ENCODE peak calls at places on chromosomes 6 and 20, in four cellular contexts. D, V, S and J are unnamed samples.

GRCh38 chr6:89242574-89243330 is 25.6 kb upstream of the GABRR1 start:
- DNase-seq in D (peak), V (peak), S (no peak), J (no peak)

GRCh38 chr6:137697267-137697938 is 169.7 kb upstream of the TNFAIP3 start:
- DNase-seq in D (no peak), V (peak), S (no peak), J (no peak)

GRCh38 chr6:1388081-1388926 is 1.1 kb upstream of the FOXF2 start:
- DNase-seq in D (no peak), V (peak), S (no peak), J (no peak)

GRCh38 chr6:147441751-147442150 is 66.7 kb upstream of the SAMD5 start:
- DNase-seq in D (no peak), V (no peak), S (no peak), J (no peak)

GRCh38 chr20:33848391-33848790 is 37.2 kb downstream of the CHMP4B start:
- DNase-seq in D (no peak), V (no peak), S (no peak), J (no peak)

GRCh38 chr6:27279513-27280063 is 32.1 kb downstream of the PRSS16 start:
- DNase-seq in D (no peak), V (peak), S (no peak), J (no peak)

GRCh38 chr6:152471459-152472070 is 165.6 kb downstream of the SYNE1 start:
- DNase-seq in D (no peak), V (no peak), S (no peak), J (no peak)

GRCh38 chr6:121600389-121601233 is 165.2 kb downstream of the GJA1 start:
- DNase-seq in D (no peak), V (no peak), S (no peak), J (no peak)

GRCh38 chr20:48625136-48625900 is 202.5 kb downstream of the PREX1 start:
- DNase-seq in D (no peak), V (no peak), S (no peak), J (no peak)

GRCh38 chr6:142301421-142302391 is at the start of gene ADGRG6:
- DNase-seq in D (peak), V (peak), S (no peak), J (no peak)

GRCh38 chr6:53496100-53496499 is 48.8 kb downstream of the GCLC start:
- DNase-seq in D (no peak), V (no peak), S (no peak), J (no peak)

GRCh38 chr6:69632932-69633331 is 163.9 kb downstream of the LMBRD1 start:
- DNase-seq in D (no peak), V (no peak), S (no peak), J (no peak)

GRCh38 chr6:152748843-152749242 is 1.8 kb upstream of the VIP start:
- DNase-seq in D (no peak), V (no peak), S (no peak), J (no peak)

GRCh38 chr6:16841241-16841640 is 80.0 kb upstream of the ATXN1 start:
- DNase-seq in D (no peak), V (no peak), S (no peak), J (no peak)

GRCh38 chr20:62921119-62921687 is 5.1 kb downstream of the DIDO1 start:
- DNase-seq in D (peak), V (peak), S (no peak), J (no peak)

GRCh38 chr6:168061269-168062210 is 17.5 kb downstream of the FRMD1 start:
- DNase-seq in D (no peak), V (no peak), S (no peak), J (no peak)

GRCh38 chr6:37319156-37319555 is 34.6 kb upstream of the RNF8 start:
- DNase-seq in D (no peak), V (no peak), S (no peak), J (no peak)

GRCh38 chr20:15700147-15700765 is 873.0 kb downstream of the KIF16B start:
- DNase-seq in D (no peak), V (no peak), S (no peak), J (no peak)

GRCh38 chr6:31834704-31835375 is 7.3 kb downstream of the HSPA1B start:
- DNase-seq in D (peak), V (peak), S (peak), J (no peak)

GRCh38 chr6:43287717-43288679 is 10.1 kb upstream of the SLC22A7 start:
- DNase-seq in D (no peak), V (no peak), S (no peak), J (no peak)

GRCh38 chr6:82951389-82951788 is 114.3 kb downstream of the UBE3D start:
- DNase-seq in D (no peak), V (no peak), S (no peak), J (no peak)

GRCh38 chr6:157323114-157323923 is at the start of gene TMEM242:
- DNase-seq in D (peak), V (peak), S (peak), J (peak)

GRCh38 chr6:137489410-137490371 is 4.5 kb downstream of the OLIG3 start:
- DNase-seq in D (no peak), V (peak), S (no peak), J (no peak)

GRCh38 chr6:157655139-157655538 is 167.9 kb upstream of the SNX9 start:
- DNase-seq in D (no peak), V (no peak), S (no peak), J (no peak)

GRCh38 chr6:17173071-17173470 is 71.2 kb downstream of the STMND1 start:
- DNase-seq in D (no peak), V (no peak), S (no peak), J (no peak)

GRCh38 chr6:113857565-113858066 is 471 bp downstream of the MARCKS start:
- DNase-seq in D (peak), V (peak), S (no peak), J (no peak)

GRCh38 chr20:63167026-63167917 is 48.7 kb downstream of the YTHDF1 start:
- DNase-seq in D (peak), V (no peak), S (no peak), J (no peak)

GRCh38 chr6:34178361-34179105 is 32.6 kb upstream of the GRM4 start:
- DNase-seq in D (no peak), V (no peak), S (no peak), J (no peak)

GRCh38 chr20:9408422-9409300 is 105.7 kb upstream of the LAMP5 start:
- DNase-seq in D (no peak), V (no peak), S (no peak), J (no peak)

GRCh38 chr6:170524188-170524535 is 28.9 kb downstream of the PSMB1 start:
- DNase-seq in D (no peak), V (no peak), S (no peak), J (no peak)

GRCh38 chr6:167129588-167129987 is 6.7 kb downstream of the CCR6 start:
- DNase-seq in D (no peak), V (no peak), S (no peak), J (no peak)

GRCh38 chr6:5163233-5163632 is 78.1 kb downstream of the PPP1R3G start:
- DNase-seq in D (no peak), V (no peak), S (no peak), J (no peak)

GRCh38 chr6:112153926-112154621 is 66.7 kb downstream of the FAM229B start:
- DNase-seq in D (no peak), V (no peak), S (no peak), J (no peak)

GRCh38 chr6:107713214-107713962 is 110.7 kb downstream of the SCML4 start:
- DNase-seq in D (no peak), V (no peak), S (no peak), J (no peak)

GRCh38 chr20:57361517-57361916 is 10.5 kb downstream of the RAE1 start:
- DNase-seq in D (no peak), V (no peak), S (no peak), J (no peak)

DNA sequence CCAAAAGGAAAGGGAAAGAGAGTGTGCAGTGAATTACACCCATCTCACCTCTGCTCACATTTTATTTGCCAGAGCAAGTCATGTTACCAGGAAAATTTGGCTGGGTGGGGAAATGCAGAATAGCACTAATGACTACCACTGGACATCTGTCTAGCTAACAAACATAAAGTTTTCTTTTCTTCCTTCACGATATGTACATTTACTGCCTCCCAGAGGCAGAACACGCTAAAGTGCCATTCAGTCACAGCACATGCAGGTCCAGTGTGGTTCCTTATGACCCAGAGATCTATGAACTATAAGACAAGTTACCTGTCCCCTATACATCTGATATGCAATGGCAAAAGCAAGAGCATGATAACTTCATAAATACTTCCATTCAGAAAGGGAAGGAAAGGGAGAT is 194.1 kb downstream of the OGFRL1 start:
- DNase-seq in D (no peak), V (no peak), S (no peak), J (no peak)
- TF ChIP-seq CTCF in D (no peak), V (no peak), S (no peak), J (no peak)

GRCh38 chr20:20664795-20665194 is 47.6 kb downstream of the RALGAPA2 start:
- DNase-seq in D (peak), V (peak), S (no peak), J (peak)
- TF ChIP-seq CTCF in D (peak), V (peak), S (peak), J (peak)

DNA sequence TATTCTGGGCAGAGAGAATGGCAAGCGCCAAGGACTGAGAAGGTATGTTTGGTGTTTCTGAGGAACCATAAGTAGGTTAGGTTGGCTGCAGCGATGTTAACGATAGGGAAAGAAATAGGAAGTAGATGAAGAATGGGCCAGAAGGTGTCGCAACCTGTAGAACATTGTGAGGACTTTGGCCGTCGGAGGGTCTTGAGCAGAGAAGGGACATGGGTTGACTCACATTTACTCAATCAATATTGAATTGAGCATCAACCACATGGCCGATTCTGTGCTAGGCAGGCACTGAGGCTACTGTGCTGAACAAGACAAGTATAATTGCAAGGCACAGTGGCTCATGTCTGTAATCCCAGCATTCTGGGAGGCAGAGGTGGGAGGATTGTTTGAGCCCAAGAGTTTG is 26.8 kb upstream of the RPN2 start:
- DNase-seq in D (no peak), V (no peak), S (no peak), J (no peak)
- TF ChIP-seq CTCF in D (no peak), V (no peak), S (no peak), J (no peak)

DNA sequence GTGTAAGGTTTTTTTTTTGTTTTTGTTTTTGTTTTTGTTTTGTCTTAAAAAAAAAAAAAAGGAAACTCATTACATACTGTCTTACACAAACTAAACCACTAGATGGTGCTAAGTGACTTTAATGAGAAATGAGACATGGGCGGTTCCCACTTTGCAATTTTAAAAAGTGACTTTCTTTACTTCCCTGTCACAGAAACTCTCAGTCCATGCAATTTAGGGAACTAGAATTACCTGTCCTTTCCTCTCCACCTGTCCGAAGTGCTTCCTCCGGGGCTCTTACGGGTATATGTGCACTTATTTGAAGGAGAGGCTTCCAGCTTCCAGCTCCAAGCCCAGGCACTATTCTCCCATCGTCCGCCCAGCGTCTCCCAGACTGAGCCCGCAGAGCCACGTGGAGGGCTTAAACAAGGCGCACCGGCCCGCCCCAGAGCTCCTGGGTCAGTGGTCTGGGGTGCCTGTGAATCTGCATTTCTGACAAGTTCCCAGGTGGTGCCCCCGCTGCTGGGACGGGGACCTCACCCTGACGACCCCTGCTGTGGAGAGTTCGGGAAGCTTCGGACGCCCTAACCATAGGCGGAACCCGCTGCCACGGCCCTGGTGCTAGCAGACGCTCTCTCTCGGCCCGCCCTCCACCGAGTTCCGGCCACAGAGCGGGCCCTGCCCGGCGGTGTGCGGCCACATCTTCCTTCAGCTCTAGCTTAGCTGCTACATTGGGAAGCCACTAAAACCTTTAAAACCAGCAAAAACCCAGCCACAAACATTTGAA is 26.1 kb downstream of the BFSP1 start:
- DNase-seq in D (peak), V (peak), S (no peak), J (peak)
- TF ChIP-seq CTCF in D (peak), V (peak), S (peak), J (peak)

GRCh38 chr20:46011631-46012482 is 3.1 kb downstream of the MMP9 start:
- DNase-seq in D (no peak), V (peak), S (no peak), J (no peak)
- TF ChIP-seq CTCF in D (peak), V (peak), S (no peak), J (peak)

GRCh38 chr6:104698979-104699378 is 160.7 kb downstream of the HACE1 start:
- DNase-seq in D (no peak), V (no peak), S (no peak), J (no peak)
- TF ChIP-seq CTCF in D (no peak), V (no peak), S (no peak), J (peak)

GRCh38 chr20:61480158-61480825 is 228.2 kb downstream of the CDH4 start:
- DNase-seq in D (no peak), V (no peak), S (no peak), J (no peak)
- TF ChIP-seq CTCF in D (no peak), V (peak), S (no peak), J (no peak)